ENCODE peak calls at places on chromosome 9, in six cellular contexts. One of them, this sample, is unnamed.

GRCh38 chr9:130171226-130172148 is 717 bp upstream of the NCS1 start:
- DNase-seq in endothelial cell of umbilical vein: no peak
- DNase-seq in SHP77: no peak
- DNase-seq in AML-193: no peak
- DNase-seq in heart left ventricle: no peak
- DNase-seq in psoas muscle: no peak
- DNase-seq in this sample: no peak

GRCh38 chr9:128141604-128142003 is 7.6 kb upstream of the LCN2 start:
- DNase-seq in AML-193: no peak
- DNase-seq in heart left ventricle: no peak
- DNase-seq in SHP77: no peak
- DNase-seq in endothelial cell of umbilical vein: no peak
- DNase-seq in psoas muscle: peak
- DNase-seq in this sample: no peak

GRCh38 chr9:97441729-97442128 is 29.8 kb downstream of the TDRD7 start:
- DNase-seq in AML-193: no peak
- DNase-seq in psoas muscle: no peak
- DNase-seq in SHP77: no peak
- DNase-seq in endothelial cell of umbilical vein: peak
- DNase-seq in heart left ventricle: no peak
- DNase-seq in this sample: no peak

GRCh38 chr9:36893148-36893547 is 140.9 kb downstream of the PAX5 start:
- DNase-seq in SHP77: no peak
- DNase-seq in AML-193: no peak
- DNase-seq in heart left ventricle: no peak
- DNase-seq in endothelial cell of umbilical vein: no peak
- DNase-seq in psoas muscle: peak
- DNase-seq in this sample: no peak

GRCh38 chr9:126436545-126437269 is 110.1 kb downstream of the MVB12B start:
- DNase-seq in endothelial cell of umbilical vein: no peak
- DNase-seq in psoas muscle: no peak
- DNase-seq in AML-193: no peak
- DNase-seq in SHP77: no peak
- DNase-seq in heart left ventricle: no peak
- DNase-seq in this sample: no peak

GRCh38 chr9:33445941-33446506 is 1.4 kb downstream of the AQP3 start:
- DNase-seq in SHP77: no peak
- DNase-seq in endothelial cell of umbilical vein: no peak
- DNase-seq in heart left ventricle: no peak
- DNase-seq in AML-193: peak
- DNase-seq in psoas muscle: no peak
- DNase-seq in this sample: no peak

GRCh38 chr9:94971378-94972131 is 245.1 kb downstream of the AOPEP start:
- DNase-seq in endothelial cell of umbilical vein: no peak
- DNase-seq in heart left ventricle: no peak
- DNase-seq in AML-193: no peak
- DNase-seq in SHP77: peak
- DNase-seq in psoas muscle: no peak
- DNase-seq in this sample: no peak

GRCh38 chr9:68685770-68686169 is 19.3 kb upstream of the PIP5K1B start:
- DNase-seq in SHP77: no peak
- DNase-seq in AML-193: peak
- DNase-seq in psoas muscle: no peak
- DNase-seq in heart left ventricle: no peak
- DNase-seq in endothelial cell of umbilical vein: peak
- DNase-seq in this sample: no peak

GRCh38 chr9:137373611-137373980 is 49.4 kb downstream of the EXD3 start:
- DNase-seq in SHP77: no peak
- DNase-seq in AML-193: no peak
- DNase-seq in psoas muscle: peak
- DNase-seq in heart left ventricle: no peak
- DNase-seq in endothelial cell of umbilical vein: no peak
- DNase-seq in this sample: no peak

GRCh38 chr9:87382902-87383301 is 114.8 kb upstream of the DAPK1 start:
- DNase-seq in psoas muscle: no peak
- DNase-seq in SHP77: no peak
- DNase-seq in AML-193: no peak
- DNase-seq in endothelial cell of umbilical vein: no peak
- DNase-seq in heart left ventricle: no peak
- DNase-seq in this sample: no peak

GRCh38 chr9:38315085-38315595 is 77.4 kb upstream of the ALDH1B1 start:
- DNase-seq in psoas muscle: no peak
- DNase-seq in heart left ventricle: no peak
- DNase-seq in SHP77: no peak
- DNase-seq in AML-193: no peak
- DNase-seq in endothelial cell of umbilical vein: no peak
- DNase-seq in this sample: no peak

GRCh38 chr9:126719677-126720435 is 85.0 kb upstream of the ZBTB43 start:
- DNase-seq in SHP77: peak
- DNase-seq in heart left ventricle: peak
- DNase-seq in psoas muscle: peak
- DNase-seq in AML-193: peak
- DNase-seq in endothelial cell of umbilical vein: peak
- DNase-seq in this sample: no peak

GRCh38 chr9:137116728-137117127 is 2.2 kb upstream of the DPP7 start:
- DNase-seq in heart left ventricle: no peak
- DNase-seq in SHP77: no peak
- DNase-seq in AML-193: no peak
- DNase-seq in psoas muscle: no peak
- DNase-seq in endothelial cell of umbilical vein: no peak
- DNase-seq in this sample: no peak

GRCh38 chr9:81266674-81267073 is 422.7 kb downstream of the TLE1 start:
- DNase-seq in AML-193: no peak
- DNase-seq in psoas muscle: no peak
- DNase-seq in heart left ventricle: no peak
- DNase-seq in endothelial cell of umbilical vein: no peak
- DNase-seq in SHP77: no peak
- DNase-seq in this sample: no peak

GRCh38 chr9:83706703-83707517 is 848 bp downstream of the UBQLN1 start:
- DNase-seq in heart left ventricle: peak
- DNase-seq in endothelial cell of umbilical vein: peak
- DNase-seq in SHP77: peak
- DNase-seq in AML-193: no peak
- DNase-seq in psoas muscle: peak
- DNase-seq in this sample: no peak

GRCh38 chr9:117744856-117745389 is 40.7 kb downstream of the TLR4 start:
- DNase-seq in endothelial cell of umbilical vein: peak
- DNase-seq in AML-193: no peak
- DNase-seq in SHP77: no peak
- DNase-seq in psoas muscle: peak
- DNase-seq in heart left ventricle: peak
- DNase-seq in this sample: no peak

GRCh38 chr9:135533093-135533492 is 11.9 kb downstream of the LCN1 start:
- DNase-seq in endothelial cell of umbilical vein: no peak
- DNase-seq in heart left ventricle: no peak
- DNase-seq in AML-193: no peak
- DNase-seq in SHP77: no peak
- DNase-seq in psoas muscle: no peak
- DNase-seq in this sample: no peak

GRCh38 chr9:136741885-136742568 is 713 bp downstream of the LCN10 start:
- DNase-seq in endothelial cell of umbilical vein: no peak
- DNase-seq in SHP77: no peak
- DNase-seq in heart left ventricle: no peak
- DNase-seq in AML-193: no peak
- DNase-seq in psoas muscle: no peak
- DNase-seq in this sample: no peak

GRCh38 chr9:75715360-75715759 is 175.1 kb upstream of the PCSK5 start:
- DNase-seq in heart left ventricle: no peak
- DNase-seq in SHP77: no peak
- DNase-seq in endothelial cell of umbilical vein: no peak
- DNase-seq in psoas muscle: no peak
- DNase-seq in AML-193: no peak
- DNase-seq in this sample: no peak

GRCh38 chr9:124783830-124784229 is 6.9 kb downstream of the OLFML2A start:
- DNase-seq in psoas muscle: no peak
- DNase-seq in SHP77: no peak
- DNase-seq in endothelial cell of umbilical vein: no peak
- DNase-seq in AML-193: no peak
- DNase-seq in heart left ventricle: no peak
- DNase-seq in this sample: no peak

GRCh38 chr9:72305102-72305546 is 59.9 kb downstream of the ZFAND5 start:
- DNase-seq in heart left ventricle: peak
- DNase-seq in SHP77: peak
- DNase-seq in psoas muscle: peak
- DNase-seq in endothelial cell of umbilical vein: peak
- DNase-seq in AML-193: peak
- DNase-seq in this sample: no peak

GRCh38 chr9:130380920-130381469 is 63.8 kb upstream of the ASS1 start:
- DNase-seq in AML-193: no peak
- DNase-seq in heart left ventricle: no peak
- DNase-seq in SHP77: no peak
- DNase-seq in psoas muscle: no peak
- DNase-seq in endothelial cell of umbilical vein: no peak
- DNase-seq in this sample: no peak

GRCh38 chr9:16417749-16418148 is 452.7 kb downstream of the BNC2 start:
- DNase-seq in heart left ventricle: no peak
- DNase-seq in SHP77: no peak
- DNase-seq in endothelial cell of umbilical vein: peak
- DNase-seq in psoas muscle: no peak
- DNase-seq in AML-193: no peak
- DNase-seq in this sample: no peak

GRCh38 chr9:122228191-122228905 is 409 bp downstream of the LHX6 start:
- DNase-seq in heart left ventricle: no peak
- DNase-seq in endothelial cell of umbilical vein: no peak
- DNase-seq in SHP77: no peak
- DNase-seq in AML-193: no peak
- DNase-seq in psoas muscle: no peak
- DNase-seq in this sample: no peak

This sample was measured in NCI-H2107.